ENCODE peak calls at places on chromosomes 11 and 22, in nine cellular contexts. A is uterus, P is T-cell, S is astrocyte, Z is SJCRH30, X is right cardiac atrium, N is brain microvascular endothelial cell, C is T-helper 2 cell, I is stomach. L is an unnamed sample.

GRCh38 chr11:7467652-7468051 is 17.7 kb upstream of the OLFML1 start:
- DNase-seq in A (no peak), P (no peak), S (no peak), Z (no peak), X (no peak), N (no peak), C (no peak), I (no peak), L (no peak)

GRCh38 chr22:46262449-46263207 is 515 bp downstream of the PKDREJ start:
- DNase-seq in A (peak; percentile 48), P (peak; percentile 26), S (peak; percentile 24), Z (no peak), X (peak; percentile 77), N (peak; percentile 30), C (no peak), I (peak; percentile 65), L (peak; percentile 66)

GRCh38 chr11:1470681-1471611 is 15.6 kb downstream of the MOB2 start:
- DNase-seq in A (no peak), P (no peak), S (no peak), Z (no peak), X (peak; percentile 10), N (no peak), C (no peak), I (no peak), L (no peak)

GRCh38 chr22:44646668-44647067 is 55.3 kb upstream of the PRR5 start:
- DNase-seq in A (no peak), P (no peak), S (no peak), Z (no peak), X (no peak), N (no peak), C (no peak), I (no peak), L (no peak)

GRCh38 chr11:72577271-72577681 is 96.9 kb downstream of the PDE2A start:
- DNase-seq in A (peak; percentile 9), P (no peak), S (no peak), Z (no peak), X (no peak), N (no peak), C (no peak), I (no peak), L (no peak)

GRCh38 chr11:33900159-33900855 is 8.4 kb upstream of the LMO2 start:
- DNase-seq in A (no peak), P (no peak), S (no peak), Z (no peak), X (no peak), N (no peak), C (no peak), I (no peak), L (no peak)

GRCh38 chr11:69483696-69484426 is 2.4 kb downstream of the LINC01488 start:
- DNase-seq in A (no peak), P (no peak), S (no peak), Z (peak; percentile 89), X (no peak), N (no peak), C (no peak), I (no peak), L (no peak)

GRCh38 chr11:62223095-62223494 is 14.6 kb downstream of the SCGB2A1 start:
- DNase-seq in A (no peak), P (no peak), S (peak; percentile 6), Z (no peak), X (no peak), N (no peak), C (no peak), I (no peak), L (no peak)

GRCh38 chr11:130146797-130147196 is 12.8 kb upstream of the ST14 start:
- DNase-seq in A (no peak), P (no peak), S (no peak), Z (no peak), X (no peak), N (no peak), C (no peak), I (no peak), L (no peak)

GRCh38 chr22:31611065-31611760 is 50.8 kb downstream of the PISD start:
- DNase-seq in A (no peak), P (no peak), S (no peak), Z (peak; percentile 23), X (no peak), N (no peak), C (no peak), I (no peak), L (no peak)

GRCh38 chr11:113806403-113806802 is 26.8 kb downstream of the CLDN25 start:
- DNase-seq in A (no peak), P (no peak), S (no peak), Z (peak; percentile 54), X (no peak), N (peak; percentile 22), C (no peak), I (no peak), L (peak; percentile 8)

GRCh38 chr11:76787911-76788596 is 4.9 kb downstream of the TSKU start:
- DNase-seq in A (peak; percentile 59), P (no peak), S (no peak), Z (no peak), X (peak; percentile 46), N (no peak), C (no peak), I (no peak), L (no peak)

GRCh38 chr11:78576549-78577097 is 2.0 kb upstream of the NARS2 start:
- DNase-seq in A (no peak), P (no peak), S (no peak), Z (no peak), X (no peak), N (no peak), C (no peak), I (no peak), L (no peak)

GRCh38 chr22:42805016-42805997 is 51.8 kb downstream of the ARFGAP3 start:
- DNase-seq in A (no peak), P (no peak), S (no peak), Z (no peak), X (no peak), N (no peak), C (no peak), I (peak; percentile 89), L (peak; percentile 96)